ENCODE peak calls at places on chromosome 21, in seven cellular contexts. G is stimulated activated CD4-positive, alpha-beta T cell treated with anti-CD3 and anti-CD28 coated beads, Interleukin-1b, Interleukin-23, amount 100 ng/mL, for 1 hour; R is bronchial epithelial cell; W is choroid plexus epithelial cell; L is hypothalamus; Y is NCI-H2081; S is activated CD4-positive, CD25-positive, alpha-beta regulatory T cell treated with anti-CD3 and anti-CD28 coated beads, Interleukin-2, amount 50 U/mL, for 72 hours. P is an unnamed sample.

GRCh38 chr21:45822002-45822397 is 159.6 kb upstream of the COL6A1 start:
- DNase-seq in L (no peak), Y (no peak), R (no peak), G (no peak), W (no peak), S (no peak), P (no peak)

GRCh38 chr21:32248616-32249550 is 30.0 kb downstream of the MIS18A start:
- DNase-seq in R (no peak), L (no peak), G (no peak), Y (peak; percentile 78), S (no peak), W (no peak), P (no peak)

GRCh38 chr21:32278068-32278467 is 781 bp downstream of the MIS18A start:
- DNase-seq in R (peak; percentile 8), L (no peak), Y (no peak), S (no peak), W (peak; percentile 26), G (no peak), P (no peak)

GRCh38 chr21:15520811-15521643 is 208.8 kb upstream of the USP25 start:
- DNase-seq in Y (no peak), W (peak; percentile 31), L (no peak), G (no peak), S (no peak), R (no peak), P (no peak)

GRCh38 chr21:33618407-33618806 is 23.1 kb downstream of the CRYZL1 start:
- DNase-seq in W (no peak), L (no peak), S (no peak), Y (no peak), G (no peak), R (no peak), P (no peak)

GRCh38 chr21:45295576-45296365 is 8.1 kb upstream of the POFUT2 start:
- DNase-seq in Y (no peak), R (no peak), S (no peak), L (no peak), G (no peak), W (peak; percentile 73), P (peak; percentile 65)

GRCh38 chr21:39004776-39005605 is 178.3 kb downstream of the PSMG1 start:
- DNase-seq in R (peak; percentile 5), G (no peak), Y (peak; percentile 18), L (no peak), W (peak; percentile 42), S (no peak), P (peak; percentile 64)

GRCh38 chr21:45286671-45287437 is 841 bp downstream of the POFUT2 start:
- DNase-seq in G (no peak), L (no peak), Y (no peak), R (no peak), W (no peak), S (peak; percentile 28), P (no peak)

GRCh38 chr21:44817914-44818635 is at the start of gene SUMO3:
- DNase-seq in R (peak; percentile 31), W (peak; percentile 83), G (peak; percentile 71), S (peak; percentile 91), Y (peak; percentile 55), L (peak; percentile 14), P (peak; percentile 88)

GRCh38 chr21:32499249-32500055 is 85.9 kb downstream of the TCP10L start:
- DNase-seq in L (no peak), R (no peak), G (no peak), W (peak; percentile 71), S (no peak), Y (no peak), P (no peak)

GRCh38 chr21:15761508-15762100 is 31.8 kb downstream of the USP25 start:
- DNase-seq in R (no peak), Y (no peak), L (no peak), S (no peak), G (no peak), W (no peak), P (no peak)

GRCh38 chr21:19440792-19441494 is 1037.4 kb upstream of the TMPRSS15 start:
- DNase-seq in R (no peak), G (no peak), L (no peak), Y (peak; percentile 3), S (no peak), W (no peak), P (no peak)